ENCODE peak calls at places on chromosome 17, in six cellular contexts. One of them, this sample, is unnamed.

GRCh38 chr17:5237541-5238016 is 2.9 kb upstream of the SCIMP start:
- DNase-seq in brain microvascular endothelial cell: peak; percentile 34
- DNase-seq in bronchial epithelial cell: peak; percentile 50
- DNase-seq in ovary: peak; percentile 22
- DNase-seq in H7: peak; percentile 89
- DNase-seq in heart left ventricle: no peak
- DNase-seq in this sample: peak; percentile 25

GRCh38 chr17:2709173-2709661 is 2.3 kb downstream of the CLUH start:
- DNase-seq in brain microvascular endothelial cell: no peak
- DNase-seq in bronchial epithelial cell: peak; percentile 58
- DNase-seq in heart left ventricle: no peak
- DNase-seq in H7: no peak
- DNase-seq in ovary: no peak
- DNase-seq in this sample: no peak

GRCh38 chr17:18009609-18010420 is 29.2 kb downstream of the ATPAF2 start:
- DNase-seq in heart left ventricle: no peak
- DNase-seq in brain microvascular endothelial cell: no peak
- DNase-seq in ovary: no peak
- DNase-seq in bronchial epithelial cell: no peak
- DNase-seq in H7: no peak
- DNase-seq in this sample: no peak

GRCh38 chr17:60832206-60832605 is 154.6 kb downstream of the BCAS3 start:
- DNase-seq in H7: no peak
- DNase-seq in brain microvascular endothelial cell: no peak
- DNase-seq in ovary: no peak
- DNase-seq in heart left ventricle: no peak
- DNase-seq in bronchial epithelial cell: no peak
- DNase-seq in this sample: no peak

GRCh38 chr17:46056800-46057304 is 57.8 kb downstream of the STH start:
- DNase-seq in ovary: no peak
- DNase-seq in heart left ventricle: no peak
- DNase-seq in bronchial epithelial cell: peak; percentile 46
- DNase-seq in brain microvascular endothelial cell: peak; percentile 79
- DNase-seq in H7: no peak
- DNase-seq in this sample: no peak

GRCh38 chr17:8918811-8919210 is 46.7 kb downstream of the PIK3R5 start:
- DNase-seq in ovary: no peak
- DNase-seq in brain microvascular endothelial cell: peak; percentile 34
- DNase-seq in bronchial epithelial cell: peak; percentile 40
- DNase-seq in H7: no peak
- DNase-seq in heart left ventricle: no peak
- DNase-seq in this sample: no peak

GRCh38 chr17:64706224-64707076 is 44.3 kb upstream of the SMURF2 start:
- DNase-seq in brain microvascular endothelial cell: no peak
- DNase-seq in H7: no peak
- DNase-seq in ovary: no peak
- DNase-seq in bronchial epithelial cell: peak; percentile 93
- DNase-seq in heart left ventricle: no peak
- DNase-seq in this sample: no peak

GRCh38 chr17:29972277-29972676 is 30.8 kb downstream of the EFCAB5 start:
- DNase-seq in H7: peak; percentile 4
- DNase-seq in brain microvascular endothelial cell: no peak
- DNase-seq in bronchial epithelial cell: no peak
- DNase-seq in heart left ventricle: no peak
- DNase-seq in ovary: no peak
- DNase-seq in this sample: no peak

GRCh38 chr17:34378664-34379101 is 15.7 kb upstream of the CCL1 start:
- DNase-seq in H7: no peak
- DNase-seq in brain microvascular endothelial cell: no peak
- DNase-seq in heart left ventricle: no peak
- DNase-seq in bronchial epithelial cell: no peak
- DNase-seq in ovary: no peak
- DNase-seq in this sample: no peak

GRCh38 chr17:9729034-9729650 is 62.2 kb downstream of the DHRS7C start:
- DNase-seq in bronchial epithelial cell: peak; percentile 59
- DNase-seq in ovary: no peak
- DNase-seq in H7: peak; percentile 76
- DNase-seq in brain microvascular endothelial cell: no peak
- DNase-seq in heart left ventricle: no peak
- DNase-seq in this sample: peak; percentile 37

GRCh38 chr17:75950421-75950820 is 9.6 kb upstream of the FBF1 start:
- DNase-seq in ovary: no peak
- DNase-seq in H7: no peak
- DNase-seq in heart left ventricle: no peak
- DNase-seq in brain microvascular endothelial cell: no peak
- DNase-seq in bronchial epithelial cell: no peak
- DNase-seq in this sample: no peak

GRCh38 chr17:69269174-69269998 is 40.8 kb upstream of the ABCA10 start:
- DNase-seq in ovary: no peak
- DNase-seq in H7: no peak
- DNase-seq in brain microvascular endothelial cell: peak; percentile 14
- DNase-seq in bronchial epithelial cell: peak; percentile 40
- DNase-seq in heart left ventricle: no peak
- DNase-seq in this sample: no peak

GRCh38 chr17:6567528-6568185 is 11.3 kb upstream of the PITPNM3 start:
- DNase-seq in H7: peak; percentile 77
- DNase-seq in heart left ventricle: no peak
- DNase-seq in brain microvascular endothelial cell: no peak
- DNase-seq in ovary: no peak
- DNase-seq in bronchial epithelial cell: peak; percentile 94
- DNase-seq in this sample: no peak

GRCh38 chr17:9672266-9672665 is 26.9 kb downstream of the USP43 start:
- DNase-seq in heart left ventricle: no peak
- DNase-seq in bronchial epithelial cell: no peak
- DNase-seq in ovary: no peak
- DNase-seq in H7: no peak
- DNase-seq in brain microvascular endothelial cell: no peak
- DNase-seq in this sample: no peak

GRCh38 chr17:12768267-12768666 is 21.0 kb upstream of the ARHGAP44 start:
- DNase-seq in H7: no peak
- DNase-seq in brain microvascular endothelial cell: no peak
- DNase-seq in ovary: no peak
- DNase-seq in heart left ventricle: no peak
- DNase-seq in bronchial epithelial cell: no peak
- DNase-seq in this sample: no peak

GRCh38 chr17:15230866-15231265 is 34.3 kb downstream of the PMP22 start:
- DNase-seq in brain microvascular endothelial cell: no peak
- DNase-seq in ovary: no peak
- DNase-seq in bronchial epithelial cell: no peak
- DNase-seq in H7: no peak
- DNase-seq in heart left ventricle: no peak
- DNase-seq in this sample: no peak

GRCh38 chr17:15233971-15234370 is 31.2 kb downstream of the PMP22 start:
- DNase-seq in bronchial epithelial cell: no peak
- DNase-seq in ovary: no peak
- DNase-seq in heart left ventricle: no peak
- DNase-seq in brain microvascular endothelial cell: no peak
- DNase-seq in H7: no peak
- DNase-seq in this sample: no peak

GRCh38 chr17:15233022-15233805 is 31.9 kb downstream of the PMP22 start:
- DNase-seq in brain microvascular endothelial cell: peak; percentile 39
- DNase-seq in ovary: no peak
- DNase-seq in bronchial epithelial cell: peak; percentile 50
- DNase-seq in heart left ventricle: no peak
- DNase-seq in H7: peak; percentile 70
- DNase-seq in this sample: no peak

GRCh38 chr17:15231851-15232516 is 33.1 kb downstream of the PMP22 start:
- DNase-seq in ovary: no peak
- DNase-seq in H7: no peak
- DNase-seq in brain microvascular endothelial cell: no peak
- DNase-seq in heart left ventricle: no peak
- DNase-seq in bronchial epithelial cell: no peak
- DNase-seq in this sample: no peak

DNA sequence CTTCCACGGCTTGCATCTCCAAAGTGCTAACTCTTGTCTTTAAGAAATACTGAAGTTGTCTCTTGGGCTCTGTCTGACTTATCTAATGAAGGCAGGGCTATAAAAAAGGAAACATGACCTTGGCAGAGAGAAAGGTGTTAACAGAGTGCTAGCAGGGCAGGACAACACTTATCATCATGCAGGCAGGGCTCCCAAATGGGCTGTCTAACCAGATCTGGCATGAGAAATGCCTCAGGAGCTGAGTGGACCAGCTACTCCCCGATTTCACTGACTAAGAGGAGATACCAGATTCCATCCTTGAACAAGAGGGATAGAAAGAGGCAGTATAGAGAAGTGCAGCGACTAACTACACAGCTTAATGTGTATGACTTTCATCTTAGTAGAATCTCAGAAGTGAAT is 32.6 kb downstream of the PMP22 start:
- DNase-seq in ovary: no peak
- DNase-seq in brain microvascular endothelial cell: no peak
- DNase-seq in H7: no peak
- DNase-seq in bronchial epithelial cell: peak; percentile 2
- DNase-seq in heart left ventricle: no peak
- DNase-seq in this sample: no peak
- H3K36me3 ChIP-seq in ovary: no peaks in the 10 kb centered on the region
- H3K36me3 ChIP-seq in brain microvascular endothelial cell: peaks cover 4% of the 10 kb centered on the region
- H3K36me3 ChIP-seq in H7: no peaks in the 10 kb centered on the region
- H3K36me3 ChIP-seq in bronchial epithelial cell: no peaks in the 10 kb centered on the region
- H3K36me3 ChIP-seq in heart left ventricle: no peaks in the 10 kb centered on the region
- H3K36me3 ChIP-seq in this sample: peaks cover 90% of the 10 kb centered on the region

GRCh38 chr17:13833921-13834320 is 232.2 kb upstream of the HS3ST3A1 start:
- DNase-seq in brain microvascular endothelial cell: no peak
- DNase-seq in ovary: no peak
- DNase-seq in heart left ventricle: no peak
- DNase-seq in bronchial epithelial cell: no peak
- DNase-seq in H7: no peak
- DNase-seq in this sample: no peak
- H3K27me3 ChIP-seq in brain microvascular endothelial cell: no peaks in the 10 kb centered on the region
- H3K27me3 ChIP-seq in ovary: no peaks in the 10 kb centered on the region
- H3K27me3 ChIP-seq in heart left ventricle: no peaks in the 10 kb centered on the region
- H3K27me3 ChIP-seq in bronchial epithelial cell: no peaks in the 10 kb centered on the region
- H3K27me3 ChIP-seq in H7: no peaks in the 10 kb centered on the region
- H3K27me3 ChIP-seq in this sample: no peaks in the 10 kb centered on the region

DNA sequence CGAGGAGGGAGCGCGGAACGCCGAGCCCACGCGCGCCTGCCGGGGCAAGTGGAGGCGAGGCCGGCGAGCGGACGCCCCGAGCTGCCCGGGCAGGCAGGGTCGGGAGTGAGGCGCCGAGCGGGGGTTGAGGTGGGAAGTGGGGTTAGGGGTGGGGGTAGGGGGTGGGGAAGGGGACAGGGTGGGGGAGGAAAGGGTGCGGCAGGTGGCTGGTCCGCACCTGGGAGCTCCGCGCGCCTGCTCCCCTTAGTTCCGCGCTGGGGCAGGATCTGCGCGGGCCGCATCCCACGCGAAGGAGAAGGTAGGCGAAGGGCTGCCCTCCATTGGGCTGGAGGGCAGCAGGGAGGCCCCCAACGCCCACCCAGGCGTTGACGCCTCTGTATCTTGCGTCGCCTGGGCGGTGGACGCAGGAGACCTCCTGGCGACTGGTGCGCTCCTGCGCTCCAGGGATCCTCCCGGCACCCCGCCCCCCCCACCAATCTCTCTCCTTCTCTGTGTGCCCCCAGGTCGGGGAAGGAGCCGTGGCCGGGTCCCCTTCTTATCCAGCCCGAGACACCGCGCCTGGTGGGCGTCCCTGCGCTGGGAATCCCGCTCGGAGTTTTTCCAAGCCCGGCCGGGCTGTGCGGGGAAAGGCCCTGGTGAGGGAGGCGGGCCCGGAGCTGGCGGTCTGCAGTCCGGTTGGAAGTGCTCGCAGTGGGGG is 51.3 kb upstream of the AMZ2 start:
- DNase-seq in bronchial epithelial cell: no peak
- DNase-seq in heart left ventricle: no peak
- DNase-seq in ovary: no peak
- DNase-seq in brain microvascular endothelial cell: no peak
- DNase-seq in H7: peak; percentile 70
- DNase-seq in this sample: no peak
- H3K4me3 ChIP-seq in bronchial epithelial cell: peak overlapping the region; percentile 6
- H3K4me3 ChIP-seq in heart left ventricle: peak overlapping the region; percentile 51
- H3K4me3 ChIP-seq in ovary: peak overlapping the region; percentile 17
- H3K4me3 ChIP-seq in brain microvascular endothelial cell: no peak overlapping the region
- H3K4me3 ChIP-seq in H7: peak overlapping the region; percentile 38
- H3K4me3 ChIP-seq in this sample: no peak overlapping the region

DNA sequence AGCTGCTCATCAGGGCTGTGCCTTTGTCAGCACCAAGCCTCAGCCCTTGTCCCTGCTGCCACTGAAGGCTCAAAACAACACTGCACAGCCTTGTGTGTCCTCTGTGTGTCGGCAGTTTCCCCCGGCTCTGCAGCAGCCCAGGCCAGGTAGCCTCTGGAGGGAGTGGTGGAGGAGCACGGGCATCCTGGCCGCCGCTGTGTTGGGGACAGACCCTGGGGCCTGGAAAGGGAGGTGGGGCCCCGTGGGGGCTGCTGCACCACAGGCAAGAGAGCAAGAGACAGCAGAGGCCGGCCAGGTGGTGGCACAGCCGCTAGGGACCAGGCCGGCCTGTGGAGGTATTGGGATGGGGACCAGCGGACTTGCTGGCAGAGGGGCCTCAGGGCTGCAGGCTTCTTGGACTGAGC is 96.9 kb upstream of the ZNF750 start:
- DNase-seq in heart left ventricle: peak; percentile 47
- DNase-seq in H7: no peak
- DNase-seq in ovary: no peak
- DNase-seq in brain microvascular endothelial cell: no peak
- DNase-seq in bronchial epithelial cell: no peak
- DNase-seq in this sample: no peak
- H3K36me3 ChIP-seq in heart left ventricle: peaks cover 3% of the 10 kb centered on the region
- H3K36me3 ChIP-seq in H7: peaks cover 20% of the 10 kb centered on the region
- H3K36me3 ChIP-seq in ovary: no peaks in the 10 kb centered on the region
- H3K36me3 ChIP-seq in brain microvascular endothelial cell: peaks cover 4% of the 10 kb centered on the region
- H3K36me3 ChIP-seq in bronchial epithelial cell: peaks cover 12% of the 10 kb centered on the region
- H3K36me3 ChIP-seq in this sample: peaks cover 65% of the 10 kb centered on the region

GRCh38 chr17:39673335-39674081 is 5.3 kb downstream of the PNMT start:
- DNase-seq in ovary: no peak
- DNase-seq in bronchial epithelial cell: no peak
- DNase-seq in heart left ventricle: peak; percentile 37
- DNase-seq in brain microvascular endothelial cell: no peak
- DNase-seq in H7: no peak
- DNase-seq in this sample: no peak
- H3K27me3 ChIP-seq in ovary: no peaks in the 10 kb centered on the region
- H3K27me3 ChIP-seq in bronchial epithelial cell: peaks cover 10% of the 10 kb centered on the region
- H3K27me3 ChIP-seq in heart left ventricle: no peaks in the 10 kb centered on the region
- H3K27me3 ChIP-seq in brain microvascular endothelial cell: peaks cover 7% of the 10 kb centered on the region
- H3K27me3 ChIP-seq in H7: peaks cover 6% of the 10 kb centered on the region
- H3K27me3 ChIP-seq in this sample: peaks cover 21% of the 10 kb centered on the region

DNA sequence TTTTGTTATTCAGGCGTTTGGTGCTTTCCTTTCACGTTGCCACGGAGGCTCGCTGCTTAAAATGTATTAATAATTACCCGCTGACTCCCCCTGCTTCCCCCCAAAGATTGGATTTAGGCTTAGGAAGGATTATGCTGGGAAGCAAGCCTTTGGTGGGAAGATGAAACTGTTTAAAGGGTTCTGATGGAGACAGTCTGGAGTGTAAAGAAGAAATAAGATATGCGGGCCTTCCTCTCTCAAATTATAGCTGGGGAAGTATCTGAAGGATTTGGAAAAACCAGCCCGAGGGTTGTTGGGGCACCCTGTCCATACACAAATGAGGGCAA is 1.1 kb downstream of the KSR1 start:
- DNase-seq in H7: no peak
- DNase-seq in ovary: no peak
- DNase-seq in heart left ventricle: no peak
- DNase-seq in brain microvascular endothelial cell: no peak
- DNase-seq in bronchial epithelial cell: no peak
- DNase-seq in this sample: peak; percentile 19
- H3K4me3 ChIP-seq in H7: peak overlapping the region; percentile 76
- H3K4me3 ChIP-seq in ovary: peak overlapping the region; percentile 85
- H3K4me3 ChIP-seq in heart left ventricle: peak overlapping the region; percentile 87
- H3K4me3 ChIP-seq in brain microvascular endothelial cell: peak overlapping the region; percentile 89
- H3K4me3 ChIP-seq in bronchial epithelial cell: peak overlapping the region; percentile 49
- H3K4me3 ChIP-seq in this sample: peak overlapping the region; percentile 98

This sample was measured in SJSA1.